ENCODE peak calls at places on chromosomes 16 and 17, in four cellular contexts. D, F, N and B are unnamed samples.

GRCh38 chr16:2329532-2329931 is 11.0 kb downstream of the ABCA3 start:
- DNase-seq in D (no peak), F (no peak), N (peak; percentile 47), B (no peak)

GRCh38 chr17:35244345-35245195 is 1.7 kb downstream of the SLFN5 start:
- DNase-seq in D (peak; percentile 89), F (peak; percentile 33), N (peak; percentile 52), B (peak; percentile 80)

GRCh38 chr16:31395647-31396046 is 2.5 kb downstream of the ITGAD start:
- DNase-seq in D (no peak), F (no peak), N (no peak), B (no peak)

GRCh38 chr17:69236946-69237345 is 8.3 kb upstream of the ABCA10 start:
- DNase-seq in D (no peak), F (no peak), N (no peak), B (no peak)

GRCh38 chr17:36195474-36196098 is 972 bp downstream of the CCL3L1 start:
- DNase-seq in D (no peak), F (no peak), N (peak; percentile 24), B (no peak)

GRCh38 chr16:47660540-47660939 is 199.4 kb downstream of the PHKB start:
- DNase-seq in D (no peak), F (no peak), N (peak; percentile 45), B (no peak)

GRCh38 chr17:30780343-30780742 is 44.1 kb downstream of the CRLF3 start:
- DNase-seq in D (no peak), F (no peak), N (no peak), B (no peak)

GRCh38 chr16:31072540-31073072 is 1.4 kb downstream of the ZNF668 start:
- DNase-seq in D (peak; percentile 62), F (no peak), N (peak; percentile 30), B (no peak)

GRCh38 chr16:80369559-80369958 is 171.2 kb upstream of the DYNLRB2 start:
- DNase-seq in D (no peak), F (no peak), N (peak; percentile 70), B (no peak)

GRCh38 chr17:27981978-27982377 is 60.5 kb upstream of the NLK start:
- DNase-seq in D (no peak), F (no peak), N (no peak), B (no peak)

GRCh38 chr16:19232988-19233387 is 52.5 kb upstream of the CLEC19A start:
- DNase-seq in D (no peak), F (no peak), N (no peak), B (no peak)

GRCh38 chr17:47305302-47305923 is 18.3 kb upstream of the EFCAB13 start:
- DNase-seq in D (no peak), F (no peak), N (no peak), B (no peak)

GRCh38 chr17:44220211-44221071 is 966 bp upstream of the UBTF start:
- DNase-seq in D (peak; percentile 76), F (no peak), N (peak; percentile 61), B (peak; percentile 68)

GRCh38 chr17:47703191-47703591 is 9.2 kb downstream of the TBKBP1 start:
- DNase-seq in D (no peak), F (no peak), N (no peak), B (no peak)

GRCh38 chr16:54942353-54942943 is 11.8 kb downstream of the IRX5 start:
- DNase-seq in D (no peak), F (no peak), N (no peak), B (no peak)

GRCh38 chr17:40316571-40317344 is 7.8 kb downstream of the RARA start:
- DNase-seq in D (peak; percentile 84), F (peak; percentile 40), N (peak; percentile 85), B (no peak)

GRCh38 chr16:82736161-82736697 is 109.5 kb downstream of the CDH13 start:
- DNase-seq in D (no peak), F (no peak), N (no peak), B (no peak)

GRCh38 chr16:82738699-82739098 is 111.9 kb downstream of the CDH13 start:
- DNase-seq in D (no peak), F (no peak), N (peak; percentile 18), B (no peak)

GRCh38 chr16:82735696-82736095 is 108.9 kb downstream of the CDH13 start:
- DNase-seq in D (no peak), F (no peak), N (no peak), B (no peak)

GRCh38 chr16:82744958-82745357 is 118.2 kb downstream of the CDH13 start:
- DNase-seq in D (no peak), F (no peak), N (no peak), B (no peak)

DNA sequence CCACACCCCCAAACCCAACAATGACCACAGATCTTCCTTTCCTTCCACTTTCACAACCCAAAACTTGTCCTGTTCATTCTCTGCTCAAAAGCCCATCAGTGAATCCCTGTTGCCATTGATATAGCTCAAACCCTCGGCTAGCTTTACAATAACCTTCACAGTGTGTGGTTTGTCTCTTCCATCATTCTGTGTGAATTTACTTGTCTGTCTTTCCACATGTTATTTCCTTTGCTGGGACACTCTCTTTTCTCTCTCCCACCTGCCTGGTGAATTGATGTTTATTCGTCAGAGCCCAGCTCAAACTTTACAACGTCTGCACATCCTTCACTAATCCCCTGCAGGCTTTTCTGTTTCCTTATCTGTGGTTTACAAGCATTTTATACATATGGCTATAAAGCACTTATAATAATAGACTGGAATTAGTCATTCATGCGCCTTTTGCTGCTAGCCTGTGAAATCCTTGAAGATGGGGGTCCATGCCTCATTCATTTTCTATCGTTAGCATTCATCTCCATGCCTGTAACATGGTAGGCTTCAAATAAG is 114.4 kb downstream of the CDH13 start:
- DNase-seq in D (no peak), F (no peak), N (no peak), B (no peak)
- H3K27ac ChIP-seq in D (no peak overlapping the region), F (no peak overlapping the region), N (no peak overlapping the region), B (no peak overlapping the region)

DNA sequence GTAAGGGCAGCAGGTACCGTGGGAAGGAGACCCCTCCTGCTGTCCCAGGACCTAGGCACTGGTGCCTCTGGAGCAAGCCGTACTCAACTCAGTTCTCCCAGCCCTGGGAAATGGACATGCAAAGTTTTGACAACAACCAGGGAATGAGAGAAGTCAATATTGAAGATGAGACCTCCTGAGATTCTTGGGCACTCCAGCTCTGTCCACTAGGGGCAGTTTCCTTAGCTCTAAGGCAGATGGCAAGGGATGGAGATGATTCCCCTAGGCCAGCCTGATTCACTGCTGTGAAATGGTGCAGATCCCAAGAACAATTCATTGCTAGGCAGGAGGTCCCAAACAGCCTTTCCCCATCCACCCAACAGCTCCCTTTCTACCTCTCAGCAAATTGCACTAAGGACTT is 20.6 kb upstream of the SDR42E2 start:
- DNase-seq in D (no peak), F (peak; percentile 21), N (peak; percentile 81), B (no peak)
- TF ChIP-seq CTCF in D (peak; percentile 9), F (no peak), N (peak; percentile 63), B (no peak)

GRCh38 chr17:79242873-79243602 is 168.4 kb downstream of the ENGASE start:
- DNase-seq in D (no peak), F (no peak), N (no peak), B (no peak)

GRCh38 chr17:79243996-79244395 is 169.4 kb downstream of the ENGASE start:
- DNase-seq in D (no peak), F (no peak), N (no peak), B (no peak)

GRCh38 chr17:79244665-79245064 is 170.0 kb downstream of the ENGASE start:
- DNase-seq in D (no peak), F (no peak), N (no peak), B (no peak)

GRCh38 chr17:79243603-79243990 is 169.0 kb downstream of the ENGASE start:
- DNase-seq in D (no peak), F (no peak), N (no peak), B (no peak)

GRCh38 chr17:79242393-79242792 is 167.8 kb downstream of the ENGASE start:
- DNase-seq in D (no peak), F (no peak), N (no peak), B (no peak)
- H3K27ac ChIP-seq in D (no peak overlapping the region), F (no peak overlapping the region), N (no peak overlapping the region), B (no peak overlapping the region)

DNA sequence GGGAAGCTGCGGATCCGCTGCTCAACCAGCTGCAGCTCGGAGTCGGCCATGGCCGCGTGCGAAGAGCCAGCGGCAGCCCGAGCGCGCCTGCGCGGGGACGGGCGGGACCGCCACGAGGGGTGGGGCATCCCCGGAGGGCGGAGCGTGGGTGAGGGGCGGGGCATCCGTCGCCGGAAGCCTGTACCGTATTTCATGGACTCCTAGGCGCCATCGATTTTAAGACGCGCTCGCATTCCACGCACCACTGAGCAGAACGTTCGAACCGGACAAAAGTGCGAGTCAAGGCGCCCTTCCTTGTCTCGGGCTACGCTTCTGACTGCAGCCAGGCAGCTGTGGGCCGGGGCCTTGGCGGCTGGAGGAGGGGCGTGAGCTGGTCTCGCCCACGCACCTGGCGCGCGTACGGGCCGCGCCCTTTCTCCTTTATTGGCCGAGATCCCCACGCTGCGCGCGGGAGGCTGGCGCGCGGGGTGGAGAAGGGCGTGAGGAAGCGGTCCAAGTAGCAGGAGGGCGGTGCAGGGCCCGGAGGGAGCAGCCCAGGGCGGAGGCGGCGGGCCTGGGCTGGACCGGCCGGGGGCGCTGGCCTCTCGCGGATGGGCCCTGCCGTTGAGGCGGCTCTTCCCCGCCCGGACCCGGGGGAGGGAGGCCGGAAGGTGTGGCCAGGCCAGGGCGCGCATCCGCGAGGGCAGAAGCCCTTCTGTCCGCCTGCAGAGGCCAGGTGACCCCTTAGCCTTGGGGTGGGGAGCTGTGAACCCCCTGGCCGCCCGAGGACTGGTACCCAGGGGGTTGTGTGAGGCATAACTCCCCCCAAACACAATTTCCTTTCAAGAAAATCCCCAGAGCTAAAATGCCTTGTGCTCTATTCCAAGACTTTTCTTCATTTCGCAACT is at the start of gene APRT:
- DNase-seq in D (peak; percentile 98), F (peak; percentile 91), N (peak; percentile 90), B (peak; percentile 98)
- TF ChIP-seq CTCF in D (peak; percentile 34), F (no peak), N (peak; percentile 30), B (peak; percentile 22)

GRCh38 chr17:81814748-81815645 is 11.0 kb downstream of the GCGR start:
- DNase-seq in D (no peak), F (no peak), N (no peak), B (no peak)
- H3K27ac ChIP-seq in D (no peak overlapping the region), F (peak overlapping the region; percentile 9), N (no peak overlapping the region), B (no peak overlapping the region)

GRCh38 chr17:41338961-41339485 is 11.6 kb downstream of the KRT33A start:
- DNase-seq in D (no peak), F (no peak), N (no peak), B (peak; percentile 25)

GRCh38 chr17:41340934-41341861 is 9.4 kb downstream of the KRT33A start:
- DNase-seq in D (no peak), F (no peak), N (no peak), B (peak; percentile 64)

GRCh38 chr17:41339571-41340169 is 11.0 kb downstream of the KRT33A start:
- DNase-seq in D (no peak), F (no peak), N (no peak), B (no peak)

GRCh38 chr17:41343031-41343430 is 7.6 kb downstream of the KRT33A start:
- DNase-seq in D (no peak), F (no peak), N (no peak), B (no peak)

DNA sequence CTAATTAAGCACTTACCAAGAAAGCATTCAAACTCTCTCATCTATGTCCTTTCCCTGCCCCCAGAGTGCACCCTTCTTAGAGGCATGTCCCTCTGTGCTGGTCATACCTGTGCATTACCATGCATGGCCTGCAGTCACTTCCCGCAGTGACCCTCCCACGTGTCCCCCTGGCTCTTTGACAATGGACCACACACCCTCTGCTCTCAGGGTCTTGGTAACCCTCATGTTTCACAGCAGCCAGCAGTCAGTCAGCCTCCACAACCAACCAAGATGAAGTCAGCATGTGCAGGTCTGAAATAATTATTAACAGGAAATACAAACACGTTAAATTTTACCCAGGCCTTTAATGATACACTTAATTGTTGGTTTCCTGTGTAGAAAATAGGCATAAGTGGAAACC is 10.1 kb downstream of the KRT33A start:
- DNase-seq in D (no peak), F (no peak), N (peak; percentile 17), B (no peak)
- TF ChIP-seq CTCF in D (no peak), F (no peak), N (no peak), B (no peak)